ENCODE peak calls at places on chromosomes 12 and 14, in five cellular contexts. C is NCI-H510A treated with DMSO at 0.1 percent for 48 hours, M is myocyte, K is endothelial cell, S is GM20000. W is an unnamed sample.
A peak's percentile ranks its signal among the peaks of the same experiment; 100 is the strongest.

GRCh38 chr12:5989621-5990020 is 44.6 kb upstream of the ANO2 start:
- DNase-seq in C (no peak), M (no peak), K (no peak), S (no peak), W (no peak)

GRCh38 chr12:73225371-73225937 is 953.3 kb downstream of the TRHDE start:
- DNase-seq in C (no peak), M (no peak), K (no peak), S (no peak), W (no peak)

GRCh38 chr14:80549141-80549540 is 337.8 kb upstream of the DIO2 start:
- DNase-seq in C (no peak), M (no peak), K (no peak), S (no peak), W (no peak)

GRCh38 chr12:49284672-49285071 is 10.3 kb upstream of the PRPH start:
- DNase-seq in C (no peak), M (no peak), K (no peak), S (no peak), W (no peak)

GRCh38 chr14:101489092-101489760 is 72.1 kb upstream of the DIO3 start:
- DNase-seq in C (no peak), M (no peak), K (no peak), S (no peak), W (no peak)

GRCh38 chr14:51566831-51567582 is 84.7 kb upstream of the FRMD6 start:
- DNase-seq in C (peak; percentile 53), M (no peak), K (no peak), S (no peak), W (no peak)

GRCh38 chr14:58977366-58977765 is 211.1 kb upstream of the DAAM1 start:
- DNase-seq in C (no peak), M (no peak), K (no peak), S (no peak), W (no peak)

GRCh38 chr12:65649126-65649525 is 175.2 kb upstream of the HMGA2 start:
- DNase-seq in C (peak; percentile 9), M (peak; percentile 58), K (no peak), S (no peak), W (no peak)

GRCh38 chr14:101017806-101018560 is 114.5 kb upstream of the RTL1 start:
- DNase-seq in C (no peak), M (no peak), K (peak; percentile 0), S (no peak), W (no peak)

GRCh38 chr14:103372552-103373304 is 12.5 kb upstream of the MARK3 start:
- DNase-seq in C (no peak), M (peak; percentile 83), K (no peak), S (no peak), W (no peak)

GRCh38 chr12:75944097-75944904 is 87.3 kb downstream of the PHLDA1 start:
- DNase-seq in C (peak; percentile 62), M (peak; percentile 50), K (no peak), S (peak; percentile 61), W (peak; percentile 92)

GRCh38 chr12:96068636-96069035 is 33.2 kb upstream of the LTA4H start:
- DNase-seq in C (no peak), M (no peak), K (no peak), S (no peak), W (no peak)

GRCh38 chr12:131105736-131106356 is 152.1 kb downstream of the ADGRD1 start:
- DNase-seq in C (no peak), M (no peak), K (no peak), S (no peak), W (no peak)

GRCh38 chr14:95886366-95886765 is 9.7 kb downstream of the TUNAR start:
- DNase-seq in C (no peak), M (no peak), K (no peak), S (no peak), W (no peak)